ENCODE peak calls at places on chromosome 12, in eight cellular contexts. R is heart right ventricle; K is heart left ventricle; V is natural killer cell; A is left cardiac atrium; N is gastrocnemius medialis; D is activated CD8-positive, alpha-beta memory T cell treated with anti-CD3 and anti-CD28 coated beads, Interleukin-2, amount 10 ng/mL, durations not matched to agents 7 days and 5 days; Y is omental fat pad. G is an unnamed sample.
A peak's percentile ranks its signal among the peaks of the same experiment; 100 is the strongest.

GRCh38 chr12:71397433-71397954 is 42.1 kb upstream of the LGR5 start:
- ATAC-seq in R (no peak), K (no peak), V (no peak), A (no peak), N (no peak), D (no peak), Y (no peak), G (no peak)

GRCh38 chr12:57272337-57273151 is 21.6 kb upstream of the STAC3 start:
- ATAC-seq in R (peak; percentile 78), K (peak; percentile 80), V (no peak), A (peak; percentile 74), N (peak; percentile 63), D (no peak), Y (no peak), G (no peak)

GRCh38 chr12:33455096-33455495 is 15.5 kb upstream of the SYT10 start:
- ATAC-seq in R (no peak), K (no peak), V (no peak), A (no peak), N (no peak), D (no peak), Y (no peak), G (no peak)

GRCh38 chr12:107012736-107013425 is 25.9 kb upstream of the MTERF2 start:
- ATAC-seq in R (no peak), K (no peak), V (no peak), A (no peak), N (no peak), D (no peak), Y (no peak), G (no peak)

GRCh38 chr12:116365114-116365513 is 87.6 kb upstream of the MED13L start:
- ATAC-seq in R (no peak), K (no peak), V (no peak), A (no peak), N (no peak), D (no peak), Y (no peak), G (no peak)

GRCh38 chr12:50419112-50419909 is 18.6 kb downstream of the LARP4 start:
- ATAC-seq in R (no peak), K (no peak), V (no peak), A (no peak), N (no peak), D (no peak), Y (no peak), G (no peak)

GRCh38 chr12:19852100-19852855 is 413.0 kb downstream of the AEBP2 start:
- ATAC-seq in R (no peak), K (no peak), V (no peak), A (peak; percentile 13), N (no peak), D (no peak), Y (no peak), G (no peak)

GRCh38 chr12:119902084-119902509 is 25.0 kb upstream of the CIT start:
- ATAC-seq in R (no peak), K (no peak), V (peak; percentile 89), A (peak; percentile 59), N (no peak), D (peak; percentile 97), Y (peak; percentile 57), G (no peak)

GRCh38 chr12:89389755-89390661 is 37.7 kb upstream of the DUSP6 start:
- ATAC-seq in R (peak; percentile 81), K (peak; percentile 84), V (peak; percentile 54), A (peak; percentile 76), N (peak; percentile 79), D (peak; percentile 49), Y (peak; percentile 65), G (peak; percentile 65)

GRCh38 chr12:43812042-43812441 is 5.9 kb upstream of the TWF1 start:
- ATAC-seq in R (no peak), K (no peak), V (no peak), A (no peak), N (no peak), D (no peak), Y (no peak), G (no peak)

GRCh38 chr12:30570206-30570890 is 125.3 kb downstream of the IPO8 start:
- ATAC-seq in R (no peak), K (no peak), V (no peak), A (no peak), N (no peak), D (no peak), Y (no peak), G (no peak)

GRCh38 chr12:75660107-75660530 is 148.7 kb upstream of the KRR1 start:
- ATAC-seq in R (no peak), K (no peak), V (no peak), A (no peak), N (no peak), D (no peak), Y (no peak), G (no peak)

GRCh38 chr12:97404549-97404948 is 58.1 kb upstream of the RMST start:
- ATAC-seq in R (no peak), K (no peak), V (no peak), A (peak; percentile 43), N (no peak), D (no peak), Y (no peak), G (no peak)

GRCh38 chr12:125890983-125891382 is 825.7 kb downstream of the AACS start:
- ATAC-seq in R (peak; percentile 90), K (peak; percentile 96), V (no peak), A (peak; percentile 89), N (no peak), D (no peak), Y (no peak), G (no peak)

GRCh38 chr12:116662612-116663144 is 75.2 kb downstream of the SPRING1 start:
- ATAC-seq in R (no peak), K (peak; percentile 6), V (no peak), A (peak; percentile 6), N (no peak), D (no peak), Y (no peak), G (no peak)

GRCh38 chr12:3752096-3752709 is 706 bp downstream of the CRACR2A start:
- ATAC-seq in R (peak; percentile 84), K (peak; percentile 78), V (peak; percentile 86), A (peak; percentile 83), N (peak; percentile 20), D (peak; percentile 77), Y (no peak), G (peak; percentile 58)